ENCODE peak calls at places on chromosomes 11 and 22, in six cellular contexts. X is substantia nigra, C is right atrium auricular region, F is lower lobe of right lung, B is choroid plexus epithelial cell, R is T1000. I is an unnamed sample.

GRCh38 chr22:30398685-30399680 is 2.2 kb downstream of the SEC14L2 start:
- DNase-seq in X (peak; percentile 18), C (no peak), F (no peak), B (no peak), R (no peak), I (no peak)

GRCh38 chr11:76642341-76642740 is 28.2 kb downstream of the LRRC32 start:
- DNase-seq in X (no peak), C (peak; percentile 38), F (no peak), B (no peak), R (no peak), I (no peak)

GRCh38 chr11:66417000-66417399 is 3.8 kb upstream of the NPAS4 start:
- DNase-seq in X (no peak), C (no peak), F (no peak), B (no peak), R (no peak), I (peak; percentile 73)

GRCh38 chr11:13294178-13294577 is 16.6 kb downstream of the BMAL1 start:
- DNase-seq in X (no peak), C (no peak), F (no peak), B (no peak), R (no peak), I (no peak)

GRCh38 chr11:33669598-33670249 is 30.9 kb downstream of the C11orf91 start:
- DNase-seq in X (no peak), C (no peak), F (no peak), B (no peak), R (no peak), I (no peak)

GRCh38 chr11:59660621-59661020 is 8.2 kb downstream of the PATL1 start:
- DNase-seq in X (no peak), C (no peak), F (no peak), B (no peak), R (no peak), I (no peak)

GRCh38 chr11:108494182-108494581 is 4.0 kb downstream of the POGLUT3 start:
- DNase-seq in X (no peak), C (no peak), F (no peak), B (no peak), R (no peak), I (no peak)

GRCh38 chr11:57597461-57597892 is at the start of gene SERPING1:
- DNase-seq in X (peak; percentile 35), C (peak; percentile 87), F (peak; percentile 70), B (peak; percentile 23), R (no peak), I (no peak)

GRCh38 chr11:16607675-16608644 is 130.5 kb upstream of the C11orf58 start:
- DNase-seq in X (peak; percentile 62), C (peak; percentile 87), F (peak; percentile 51), B (no peak), R (peak; percentile 68), I (peak; percentile 33)

GRCh38 chr22:44691796-44692661 is 10.0 kb upstream of the PRR5 start:
- DNase-seq in X (no peak), C (no peak), F (no peak), B (no peak), R (no peak), I (no peak)

GRCh38 chr22:30310881-30311771 is 15.6 kb downstream of the TBC1D10A start:
- DNase-seq in X (peak; percentile 38), C (peak; percentile 84), F (peak; percentile 77), B (peak; percentile 22), R (no peak), I (no peak)

GRCh38 chr22:47291565-47292495 is 529.4 kb downstream of the TBC1D22A start:
- DNase-seq in X (no peak), C (no peak), F (no peak), B (no peak), R (no peak), I (no peak)

GRCh38 chr22:43164636-43165035 is 13.3 kb downstream of the TSPO start:
- DNase-seq in X (no peak), C (no peak), F (no peak), B (no peak), R (no peak), I (no peak)

GRCh38 chr11:133966924-133967598 is 10.3 kb upstream of the IGSF9B start:
- DNase-seq in X (peak; percentile 45), C (no peak), F (no peak), B (no peak), R (no peak), I (no peak)

GRCh38 chr11:46889689-46890475 is 28.5 kb downstream of the LRP4 start:
- DNase-seq in X (peak; percentile 56), C (peak; percentile 79), F (no peak), B (peak; percentile 86), R (peak; percentile 42), I (peak; percentile 62)

GRCh38 chr22:23984430-23984829 is 4.5 kb downstream of the GSTT2 start:
- DNase-seq in X (no peak), C (no peak), F (no peak), B (peak; percentile 35), R (no peak), I (no peak)

GRCh38 chr11:79708319-79708928 is 267.6 kb upstream of the TENM4 start:
- DNase-seq in X (no peak), C (no peak), F (no peak), B (peak; percentile 63), R (no peak), I (no peak)

GRCh38 chr11:103807806-103808205 is 228.6 kb upstream of the DDI1 start:
- DNase-seq in X (no peak), C (no peak), F (no peak), B (peak; percentile 55), R (no peak), I (no peak)

GRCh38 chr11:64450168-64450560 is 91.2 kb downstream of the RPS6KA4 start:
- DNase-seq in X (no peak), C (no peak), F (no peak), B (no peak), R (no peak), I (no peak)

GRCh38 chr11:122197055-122197987 is 81.3 kb upstream of the BLID start:
- DNase-seq in X (no peak), C (peak; percentile 87), F (no peak), B (peak; percentile 96), R (peak; percentile 70), I (no peak)

GRCh38 chr11:120197254-120197891 is 13.5 kb upstream of the OAF start:
- DNase-seq in X (no peak), C (no peak), F (no peak), B (no peak), R (no peak), I (no peak)

GRCh38 chr11:65103476-65103875 is 7.5 kb downstream of the VPS51 start:
- DNase-seq in X (no peak), C (no peak), F (no peak), B (no peak), R (no peak), I (no peak)

GRCh38 chr11:33545941-33546340 is 154.7 kb downstream of the C11orf91 start:
- DNase-seq in X (no peak), C (no peak), F (no peak), B (peak; percentile 25), R (no peak), I (no peak)

GRCh38 chr11:74153224-74153623 is 17.6 kb downstream of the C2CD3 start:
- DNase-seq in X (no peak), C (no peak), F (no peak), B (no peak), R (no peak), I (no peak)

GRCh38 chr22:22061085-22062077 is 78.8 kb upstream of the TOP3B start:
- DNase-seq in X (peak; percentile 24), C (no peak), F (no peak), B (peak; percentile 89), R (no peak), I (no peak)

GRCh38 chr22:22891139-22891621 is 3.6 kb downstream of the IGLL5 start:
- DNase-seq in X (no peak), C (no peak), F (no peak), B (no peak), R (no peak), I (no peak)

GRCh38 chr11:105109353-105109752 is 30.2 kb downstream of the CARD18 start:
- DNase-seq in X (no peak), C (no peak), F (no peak), B (no peak), R (no peak), I (no peak)

GRCh38 chr11:93568726-93569125 is 25.5 kb upstream of the SMCO4 start:
- DNase-seq in X (no peak), C (no peak), F (no peak), B (no peak), R (no peak), I (no peak)

GRCh38 chr11:69401715-69402114 is 79.7 kb upstream of the LINC01488 start:
- DNase-seq in X (no peak), C (no peak), F (no peak), B (no peak), R (no peak), I (no peak)

GRCh38 chr11:123736769-123737168 is 4.7 kb downstream of the ZNF202 start:
- DNase-seq in X (no peak), C (no peak), F (no peak), B (no peak), R (no peak), I (no peak)

GRCh38 chr11:1655168-1656060 is 25.8 kb downstream of the KRTAP5-5 start:
- DNase-seq in X (no peak), C (no peak), F (no peak), B (no peak), R (no peak), I (no peak)

GRCh38 chr11:123504401-123504800 is 74.3 kb downstream of the GRAMD1B start:
- DNase-seq in X (no peak), C (no peak), F (no peak), B (no peak), R (no peak), I (no peak)

GRCh38 chr11:123460006-123460700 is 30.1 kb downstream of the GRAMD1B start:
- DNase-seq in X (no peak), C (no peak), F (no peak), B (no peak), R (no peak), I (no peak)

GRCh38 chr11:34644669-34645406 is 23.9 kb downstream of the EHF start:
- DNase-seq in X (no peak), C (no peak), F (no peak), B (peak; percentile 88), R (no peak), I (no peak)

I was measured in occipital lobe.